ENCODE peak calls at places on chromosome 1, in ten cellular contexts. D is WTC11; A is C1 segment of cervical spinal cord; O is EH; S is sciatic nerve; K is DMS153; M is brain microvascular endothelial cell; C is CD8-positive, alpha-beta T cell; Z is sigmoid colon; P is CD4-positive, CD25-positive, alpha-beta regulatory T cell. J is an unnamed sample.

GRCh38 chr1:233738396-233738795 is 124.5 kb downstream of the KCNK1 start:
- DNase-seq in D (no peak), A (no peak), O (no peak), S (no peak), K (no peak), M (no peak), C (no peak), Z (no peak), P (no peak), J (no peak)

GRCh38 chr1:75132421-75133381 is 1.5 kb upstream of the LHX8 start:
- DNase-seq in D (no peak), A (no peak), O (no peak), S (no peak), K (no peak), M (no peak), C (no peak), Z (no peak), P (no peak), J (no peak)

GRCh38 chr1:67201891-67202290 is 35.6 kb downstream of the IL23R start:
- DNase-seq in D (no peak), A (no peak), O (peak), S (no peak), K (no peak), M (no peak), C (no peak), Z (no peak), P (no peak), J (no peak)

GRCh38 chr1:231053493-231054162 is 13.6 kb upstream of the FAM89A start:
- DNase-seq in D (no peak), A (peak), O (peak), S (peak), K (no peak), M (peak), C (no peak), Z (no peak), P (no peak), J (no peak)

GRCh38 chr1:214650664-214651063 is 47.7 kb downstream of the CENPF start:
- DNase-seq in D (no peak), A (no peak), O (no peak), S (no peak), K (no peak), M (no peak), C (no peak), Z (no peak), P (no peak), J (no peak)

GRCh38 chr1:45059829-45060228 is 47.8 kb downstream of the UROD start:
- DNase-seq in D (no peak), A (no peak), O (no peak), S (no peak), K (no peak), M (no peak), C (no peak), Z (no peak), P (no peak), J (no peak)

GRCh38 chr1:45187735-45188134 is 18.7 kb downstream of the ZSWIM5 start:
- DNase-seq in D (no peak), A (no peak), O (peak), S (no peak), K (no peak), M (peak), C (no peak), Z (no peak), P (no peak), J (no peak)

GRCh38 chr1:235013512-235013911 is 115.1 kb downstream of the TOMM20 start:
- DNase-seq in D (no peak), A (peak), O (no peak), S (peak), K (no peak), M (no peak), C (no peak), Z (no peak), P (no peak), J (no peak)

GRCh38 chr1:151175036-151175741 is 592 bp downstream of the TMOD4 start:
- DNase-seq in D (no peak), A (peak), O (no peak), S (no peak), K (no peak), M (no peak), C (no peak), Z (no peak), P (no peak), J (no peak)